ENCODE peak calls at places on chromosomes 4 and X, in six cellular contexts. S is fibroblast of pulmonary artery, Z is AG09309, B is choroid plexus epithelial cell, M is left lung, G is endothelial cell. F is an unnamed sample.

GRCh38 chr4:2878346-2878745 is 34.7 kb downstream of the ADD1 start:
- DNase-seq in Z (no peak), M (no peak), G (no peak), S (peak), B (no peak), F (no peak)

GRCh38 chr4:2009651-2010233 is 968 bp upstream of the NELFA start:
- DNase-seq in Z (no peak), B (peak), G (peak), S (peak), M (peak), F (no peak)

GRCh38 chr4:101022151-101023024 is 324.9 kb downstream of the PPP3CA start:
- DNase-seq in M (no peak), Z (no peak), S (peak), G (no peak), B (peak), F (no peak)

GRCh38 chr4:147732516-147733193 is 767 bp downstream of the ARHGAP10 start:
- DNase-seq in G (peak), Z (no peak), S (no peak), M (peak), B (peak), F (no peak)

GRCh38 chr4:81648576-81649272 is 177.0 kb upstream of the RASGEF1B start:
- DNase-seq in Z (no peak), M (no peak), B (peak), S (peak), G (no peak), F (no peak)

GRCh38 chrX:71541546-71542022 is 8.7 kb downstream of the OGT start:
- DNase-seq in Z (peak), B (peak), G (no peak), M (no peak), S (peak), F (no peak)

GRCh38 chr4:184722798-184723197 is 11.1 kb downstream of the CENPU start:
- DNase-seq in B (no peak), S (no peak), Z (no peak), G (no peak), M (no peak), F (no peak)

GRCh38 chr4:87058272-87059073 is 123.7 kb downstream of the AFF1 start:
- DNase-seq in M (no peak), Z (no peak), S (no peak), G (peak), B (peak), F (no peak)

GRCh38 chr4:167802463-167803212 is 289.7 kb upstream of the ANXA10 start:
- DNase-seq in G (no peak), M (no peak), S (no peak), Z (no peak), B (no peak), F (no peak)

GRCh38 chr4:164648151-164648848 is 105.6 kb upstream of the SMIM31 start:
- DNase-seq in G (no peak), S (peak), Z (peak), B (peak), M (no peak), F (no peak)

GRCh38 chr4:31290836-31291235 is 570.7 kb downstream of the PCDH7 start:
- DNase-seq in S (no peak), Z (no peak), G (no peak), B (no peak), M (no peak), F (no peak)

GRCh38 chr4:74451214-74451661 is 6.3 kb downstream of the AREG start:
- DNase-seq in Z (no peak), B (peak), M (no peak), S (peak), G (no peak), F (no peak)

GRCh38 chr4:857461-857860 is 31.5 kb upstream of the CPLX1 start:
- DNase-seq in Z (no peak), G (no peak), B (no peak), S (no peak), M (peak), F (peak)

GRCh38 chr4:122668241-122668640 is 47.4 kb upstream of the IL21 start:
- DNase-seq in Z (peak), S (no peak), G (no peak), M (no peak), B (peak), F (no peak)

GRCh38 chrX:13487731-13488505 is 81.5 kb upstream of the EGFL6 start:
- DNase-seq in M (no peak), Z (peak), G (peak), B (peak), S (peak), F (no peak)

GRCh38 chr4:129455462-129455861 is 359.5 kb downstream of the C4orf33 start:
- DNase-seq in S (no peak), Z (no peak), G (no peak), M (no peak), B (no peak), F (no peak)

GRCh38 chrX:1673337-1673736 is 58.5 kb downstream of the ASMT start:
- DNase-seq in S (peak), G (peak), B (peak), Z (no peak), M (no peak), F (peak)

GRCh38 chrX:115642304-115642703 is 81.3 kb downstream of the PLS3 start:
- DNase-seq in S (no peak), M (no peak), G (peak), Z (no peak), B (no peak), F (no peak)

GRCh38 chr4:156763511-156763910 is 208.1 kb downstream of the PDGFC start:
- DNase-seq in M (no peak), B (peak), S (no peak), Z (no peak), G (no peak), F (no peak)

GRCh38 chr4:139833131-139833930 is 167.7 kb downstream of the MGST2 start:
- DNase-seq in B (no peak), S (no peak), Z (no peak), M (no peak), G (no peak), F (no peak)

GRCh38 chrX:53445977-53446376 is 11.8 kb upstream of the HSD17B10 start:
- DNase-seq in S (peak), B (peak), M (no peak), Z (no peak), G (peak), F (no peak)

GRCh38 chr4:7581477-7581876 is 146.7 kb upstream of the PSAPL1 start:
- DNase-seq in Z (no peak), B (peak), S (peak), G (peak), M (no peak), F (no peak)

GRCh38 chrX:134554291-134554690 is 94.3 kb downstream of the HPRT1 start:
- DNase-seq in M (no peak), B (no peak), S (no peak), G (no peak), Z (no peak), F (no peak)

GRCh38 chrX:138756234-138756633 is 44.7 kb upstream of the FGF13 start:
- DNase-seq in B (peak), G (peak), S (peak), M (no peak), Z (no peak), F (no peak)

GRCh38 chrX:150572206-150572605 is 3.8 kb downstream of the MTM1 start:
- DNase-seq in G (no peak), Z (no peak), M (no peak), S (no peak), B (no peak), F (no peak)

GRCh38 chrX:150575415-150575814 is 7.0 kb downstream of the MTM1 start:
- DNase-seq in S (peak), M (no peak), G (no peak), Z (no peak), B (peak), F (no peak)

GRCh38 chrX:150574824-150575409 is 6.5 kb downstream of the MTM1 start:
- DNase-seq in G (no peak), S (no peak), Z (no peak), M (no peak), B (no peak), F (no peak)

GRCh38 chrX:150570512-150570911 is 2.1 kb downstream of the MTM1 start:
- DNase-seq in M (no peak), S (peak), G (no peak), B (peak), Z (no peak), F (no peak)

GRCh38 chrX:150573702-150574101 is 5.3 kb downstream of the MTM1 start:
- DNase-seq in M (no peak), G (no peak), S (no peak), B (no peak), Z (no peak), F (no peak)
- TF ChIP-seq CTCF in M (no peak), G (no peak), S (no peak), B (no peak), Z (no peak), F (no peak)

GRCh38 chrX:8721536-8721935 is 10.4 kb downstream of the ANOS1 start:
- DNase-seq in S (no peak), M (no peak), G (no peak), Z (no peak), B (no peak), F (no peak)

GRCh38 chrX:8726031-8726652 is 5.8 kb downstream of the ANOS1 start:
- DNase-seq in G (no peak), B (peak), M (no peak), Z (no peak), S (no peak), F (no peak)

GRCh38 chrX:8728932-8729331 is 3.0 kb downstream of the ANOS1 start:
- DNase-seq in Z (no peak), S (no peak), G (no peak), M (peak), B (no peak), F (no peak)

DNA sequence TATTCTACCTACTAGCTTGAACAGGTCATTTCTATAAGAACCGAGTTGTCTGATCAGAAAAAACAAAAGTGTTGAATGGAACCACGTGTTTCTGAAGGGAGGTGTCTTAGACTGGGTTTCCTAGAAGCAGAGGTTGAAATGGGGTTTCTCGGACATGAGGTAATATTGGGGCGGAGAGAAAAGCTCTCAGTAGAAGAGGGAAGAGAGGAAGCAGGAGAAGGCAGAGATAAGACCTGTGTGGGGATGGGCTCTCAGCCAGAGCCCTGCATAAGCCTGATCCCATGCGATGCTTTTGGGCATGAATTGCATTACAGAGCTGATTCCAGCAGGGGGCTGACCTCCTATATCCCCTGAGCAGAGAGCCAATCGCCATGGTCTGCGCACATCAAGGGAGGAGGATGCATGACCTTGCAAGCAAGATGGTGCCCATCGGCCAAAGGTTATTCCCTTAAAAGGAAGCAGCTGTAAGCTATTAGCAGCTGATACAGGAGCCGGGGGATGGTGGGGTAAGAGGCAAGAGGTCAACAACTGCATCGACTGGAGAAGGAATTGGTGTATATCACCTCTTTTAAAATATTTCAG is 7.7 kb downstream of the ANOS1 start:
- DNase-seq in M (no peak), S (no peak), G (peak), Z (no peak), B (peak), F (no peak)
- TF ChIP-seq CTCF in M (no peak), S (no peak), G (no peak), Z (peak), B (peak), F (peak)

DNA sequence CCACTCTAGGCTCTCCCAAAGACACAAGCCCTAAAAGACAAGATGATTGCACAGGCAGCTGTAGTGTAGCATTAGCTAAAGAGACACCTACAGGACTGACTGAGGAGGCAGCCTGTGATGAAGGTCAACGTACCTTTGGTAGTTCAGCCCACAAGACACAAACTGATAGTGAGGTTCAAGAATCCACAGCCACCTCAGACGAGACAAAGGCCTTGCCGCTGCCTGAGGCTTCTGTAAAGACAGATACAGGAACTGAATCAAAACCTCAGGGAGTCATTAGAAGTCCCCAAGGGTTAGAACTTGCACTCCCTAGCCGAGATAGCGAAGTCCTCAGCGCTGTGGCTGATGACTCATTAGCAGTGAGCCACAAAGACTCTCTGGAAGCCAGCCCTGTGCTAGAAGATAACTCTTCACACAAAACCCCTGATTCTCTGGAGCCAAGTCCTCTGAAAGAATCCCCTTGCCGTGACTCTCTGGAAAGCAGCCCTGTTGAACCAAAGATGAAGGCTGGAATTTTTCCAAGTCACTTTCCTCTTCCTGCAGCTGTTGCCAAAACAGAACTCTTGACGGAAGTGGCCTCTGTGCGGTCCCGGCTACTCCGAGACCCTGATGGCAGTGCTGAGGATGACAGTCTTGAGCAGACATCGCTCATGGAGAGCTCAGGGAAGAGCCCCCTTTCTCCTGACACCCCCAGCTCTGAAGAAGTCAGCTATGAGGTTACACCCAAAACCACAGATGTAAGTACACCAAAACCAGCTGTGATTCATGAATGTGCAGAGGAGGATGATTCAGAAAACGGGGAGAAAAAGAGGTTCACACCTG is 306.3 kb downstream of the ANK2 start:
- DNase-seq in M (no peak), Z (peak), S (peak), B (peak), G (no peak), F (no peak)
- TF ChIP-seq CTCF in M (no peak), Z (peak), S (peak), B (peak), G (no peak), F (peak)

GRCh38 chr4:105709081-105709450 is 482 bp downstream of the GSTCD start:
- DNase-seq in B (peak), S (no peak), M (no peak), G (peak), Z (no peak), F (no peak)

GRCh38 chr4:105710012-105710600 is 1.5 kb downstream of the GSTCD start:
- DNase-seq in S (no peak), M (no peak), Z (no peak), B (no peak), G (no peak), F (no peak)

GRCh38 chr4:105710678-105711077 is 2.1 kb downstream of the GSTCD start:
- DNase-seq in S (no peak), G (no peak), Z (no peak), M (no peak), B (no peak), F (no peak)

GRCh38 chr4:105708376-105709080 is at the start of the genes GSTCD and INTS12:
- DNase-seq in G (peak), Z (peak), B (peak), M (peak), S (peak), F (peak)

DNA sequence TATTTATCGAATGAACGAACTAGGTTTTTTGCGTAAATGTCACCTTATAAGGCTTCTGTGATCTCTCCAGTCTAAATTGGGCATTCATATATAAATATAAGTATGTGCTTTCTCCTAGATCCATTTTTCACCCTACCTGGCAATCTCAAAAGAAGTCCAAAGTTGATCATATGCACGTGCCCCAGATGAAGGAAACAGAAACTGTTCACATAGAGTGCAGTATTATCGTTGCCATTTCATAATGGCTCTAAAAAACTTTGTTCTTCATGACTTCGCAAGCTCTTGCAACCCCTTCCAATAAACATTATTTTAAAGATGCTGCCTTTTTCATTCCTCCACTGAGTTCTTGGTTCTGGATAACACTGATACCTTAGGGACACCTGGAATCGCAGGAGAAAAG is 706 bp downstream of the INTS12 start:
- DNase-seq in B (peak), G (no peak), S (no peak), Z (no peak), M (no peak), F (no peak)
- TF ChIP-seq CTCF in B (no peak), G (no peak), S (no peak), Z (no peak), M (no peak), F (no peak)

GRCh38 chr4:90120037-90120436 is 7.2 kb upstream of the CCSER1 start:
- DNase-seq in S (no peak), Z (no peak), M (no peak), B (no peak), G (no peak), F (no peak)
- TF ChIP-seq CTCF in S (no peak), Z (no peak), M (no peak), B (no peak), G (no peak), F (no peak)

DNA sequence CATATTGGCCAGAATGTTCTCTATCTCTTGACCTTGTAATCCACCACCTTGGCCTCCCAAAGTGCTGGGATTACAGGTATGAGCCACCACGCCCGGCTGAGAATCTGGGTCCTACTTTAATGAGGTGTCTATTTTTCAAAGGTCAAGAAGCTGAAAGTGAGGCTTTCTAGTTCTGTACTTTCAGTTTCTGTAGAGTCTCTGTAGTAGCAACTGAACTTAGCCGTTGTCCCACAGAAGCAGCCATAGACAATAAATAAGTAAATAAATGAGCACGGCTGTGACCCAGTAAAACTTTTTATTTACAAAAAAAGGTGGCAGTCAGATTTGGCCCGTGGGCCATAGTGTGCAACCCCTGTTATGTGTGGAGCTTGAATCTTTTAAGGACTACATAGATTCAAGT is 92.0 kb downstream of the FNIP2 start:
- DNase-seq in Z (no peak), B (no peak), G (no peak), M (no peak), S (no peak), F (no peak)
- TF ChIP-seq CTCF in Z (no peak), B (no peak), G (no peak), M (no peak), S (no peak), F (no peak)

GRCh38 chr4:26132858-26133257 is 188.0 kb upstream of the RBPJ start:
- DNase-seq in B (no peak), S (no peak), G (no peak), M (no peak), Z (no peak), F (no peak)
- TF ChIP-seq CTCF in B (no peak), S (no peak), G (no peak), M (no peak), Z (no peak), F (no peak)

F was measured in chondrocyte.